ENCODE peak calls at places on chromosomes 12 and 14, in five cellular contexts. One of them, this sample, is unnamed.
A peak's percentile ranks its signal among the peaks of the same experiment; 100 is the strongest.

GRCh38 chr14:50064993-50065392 is 51.4 kb downstream of the VCPKMT start:
- DNase-seq in psoas muscle: no peak
- DNase-seq in naive thymus-derived CD4-positive, alpha-beta T cell: peak; percentile 44
- DNase-seq in CD8-positive, alpha-beta T cell: peak; percentile 47
- DNase-seq in heart right ventricle: peak; percentile 26
- DNase-seq in this sample: peak; percentile 45

GRCh38 chr12:94192506-94192905 is 44.1 kb downstream of the PLXNC1 start:
- DNase-seq in psoas muscle: no peak
- DNase-seq in naive thymus-derived CD4-positive, alpha-beta T cell: no peak
- DNase-seq in CD8-positive, alpha-beta T cell: no peak
- DNase-seq in heart right ventricle: no peak
- DNase-seq in this sample: no peak

GRCh38 chr14:59570122-59570521 is 6.5 kb downstream of the CCDC175 start:
- DNase-seq in psoas muscle: no peak
- DNase-seq in naive thymus-derived CD4-positive, alpha-beta T cell: no peak
- DNase-seq in CD8-positive, alpha-beta T cell: no peak
- DNase-seq in heart right ventricle: no peak
- DNase-seq in this sample: no peak

GRCh38 chr14:36067428-36068187 is 108.9 kb downstream of the PTCSC3 start:
- DNase-seq in psoas muscle: no peak
- DNase-seq in naive thymus-derived CD4-positive, alpha-beta T cell: no peak
- DNase-seq in CD8-positive, alpha-beta T cell: no peak
- DNase-seq in heart right ventricle: no peak
- DNase-seq in this sample: no peak

GRCh38 chr14:68683326-68683725 is 109.5 kb downstream of the ZFP36L1 start:
- DNase-seq in psoas muscle: no peak
- DNase-seq in naive thymus-derived CD4-positive, alpha-beta T cell: no peak
- DNase-seq in CD8-positive, alpha-beta T cell: no peak
- DNase-seq in heart right ventricle: no peak
- DNase-seq in this sample: no peak

GRCh38 chr14:95431199-95432145 is 85.0 kb downstream of the SYNE3 start:
- DNase-seq in psoas muscle: no peak
- DNase-seq in naive thymus-derived CD4-positive, alpha-beta T cell: peak; percentile 8
- DNase-seq in CD8-positive, alpha-beta T cell: no peak
- DNase-seq in heart right ventricle: no peak
- DNase-seq in this sample: no peak

GRCh38 chr14:103630364-103631108 is 1.5 kb downstream of the KLC1 start:
- DNase-seq in psoas muscle: no peak
- DNase-seq in naive thymus-derived CD4-positive, alpha-beta T cell: no peak
- DNase-seq in CD8-positive, alpha-beta T cell: no peak
- DNase-seq in heart right ventricle: no peak
- DNase-seq in this sample: no peak

GRCh38 chr14:29587046-29587445 is 340.6 kb downstream of the PRKD1 start:
- DNase-seq in psoas muscle: no peak
- DNase-seq in naive thymus-derived CD4-positive, alpha-beta T cell: no peak
- DNase-seq in CD8-positive, alpha-beta T cell: no peak
- DNase-seq in heart right ventricle: no peak
- DNase-seq in this sample: no peak

GRCh38 chr12:28180791-28181190 is 9.5 kb upstream of the CCDC91 start:
- DNase-seq in psoas muscle: no peak
- DNase-seq in naive thymus-derived CD4-positive, alpha-beta T cell: no peak
- DNase-seq in CD8-positive, alpha-beta T cell: no peak
- DNase-seq in heart right ventricle: no peak
- DNase-seq in this sample: no peak

GRCh38 chr12:57520008-57520726 is at the start of gene DDIT3:
- DNase-seq in psoas muscle: peak; percentile 100
- DNase-seq in naive thymus-derived CD4-positive, alpha-beta T cell: peak; percentile 98
- DNase-seq in CD8-positive, alpha-beta T cell: peak; percentile 100
- DNase-seq in heart right ventricle: peak; percentile 99
- DNase-seq in this sample: peak; percentile 99
- H3K4me1 ChIP-seq in psoas muscle: peaks cover 50% of the 10 kb centered on the region
- H3K4me1 ChIP-seq in naive thymus-derived CD4-positive, alpha-beta T cell: peaks cover 32% of the 10 kb centered on the region
- H3K4me1 ChIP-seq in CD8-positive, alpha-beta T cell: peaks cover 53% of the 10 kb centered on the region
- H3K4me1 ChIP-seq in heart right ventricle: peaks cover 25% of the 10 kb centered on the region
- H3K4me1 ChIP-seq in this sample: peaks cover 56% of the 10 kb centered on the region

DNA sequence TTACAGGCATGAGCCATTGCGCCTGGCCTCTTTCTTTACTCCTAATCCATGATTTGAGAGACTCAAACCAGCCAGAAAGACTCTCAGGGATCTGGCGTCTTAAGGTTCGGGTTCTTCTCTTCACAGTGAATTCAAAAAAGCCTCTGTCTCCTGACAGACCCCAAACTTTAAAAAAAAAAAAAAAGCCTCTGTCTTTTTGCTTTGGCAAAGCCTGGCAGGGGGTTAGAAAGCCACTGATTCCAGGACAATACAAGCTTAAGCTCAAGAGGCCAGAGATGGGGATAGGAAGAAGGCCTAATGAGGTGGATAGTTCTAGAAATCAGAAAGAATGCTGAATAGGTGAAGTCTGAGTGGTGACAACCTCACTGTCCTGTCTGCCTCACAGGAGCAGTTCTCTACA is 8.8 kb downstream of the NRIP2 start:
- DNase-seq in psoas muscle: no peak
- DNase-seq in naive thymus-derived CD4-positive, alpha-beta T cell: no peak
- DNase-seq in CD8-positive, alpha-beta T cell: no peak
- DNase-seq in heart right ventricle: no peak
- DNase-seq in this sample: no peak
- H3K36me3 ChIP-seq in psoas muscle: peaks cover 11% of the 10 kb centered on the region
- H3K36me3 ChIP-seq in naive thymus-derived CD4-positive, alpha-beta T cell: peaks cover 25% of the 10 kb centered on the region
- H3K36me3 ChIP-seq in CD8-positive, alpha-beta T cell: peaks cover 67% of the 10 kb centered on the region
- H3K36me3 ChIP-seq in heart right ventricle: peaks cover 98% of the 10 kb centered on the region
- H3K36me3 ChIP-seq in this sample: peaks cover 79% of the 10 kb centered on the region

GRCh38 chr12:121793501-121793835 is at the start of gene RHOF:
- DNase-seq in psoas muscle: no peak
- DNase-seq in naive thymus-derived CD4-positive, alpha-beta T cell: no peak
- DNase-seq in CD8-positive, alpha-beta T cell: no peak
- DNase-seq in heart right ventricle: no peak
- DNase-seq in this sample: no peak
- H3K4me1 ChIP-seq in psoas muscle: peaks cover 46% of the 10 kb centered on the region
- H3K4me1 ChIP-seq in naive thymus-derived CD4-positive, alpha-beta T cell: peaks cover 44% of the 10 kb centered on the region
- H3K4me1 ChIP-seq in CD8-positive, alpha-beta T cell: peaks cover 60% of the 10 kb centered on the region
- H3K4me1 ChIP-seq in heart right ventricle: peaks cover 36% of the 10 kb centered on the region
- H3K4me1 ChIP-seq in this sample: peaks cover 53% of the 10 kb centered on the region

DNA sequence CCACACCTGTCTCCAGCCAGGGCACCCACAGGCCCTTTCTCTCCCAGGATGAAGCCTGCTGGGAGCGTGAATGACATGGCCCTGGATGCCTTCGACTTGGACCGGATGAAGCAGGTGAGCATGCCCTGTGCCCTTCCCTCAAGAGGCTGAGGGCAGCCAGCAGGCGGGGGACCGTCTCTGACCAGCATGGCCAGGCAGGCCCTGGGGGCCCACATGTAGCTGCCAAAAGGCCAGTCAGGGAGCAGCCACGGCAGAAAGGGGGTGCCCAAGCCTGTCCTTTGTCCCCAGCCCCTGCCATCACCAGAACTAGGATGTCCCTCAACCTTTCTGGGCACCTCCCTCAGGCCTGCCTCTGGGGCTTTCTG is 18.3 kb downstream of the DEGS2 start:
- DNase-seq in psoas muscle: no peak
- DNase-seq in naive thymus-derived CD4-positive, alpha-beta T cell: no peak
- DNase-seq in CD8-positive, alpha-beta T cell: no peak
- DNase-seq in heart right ventricle: no peak
- DNase-seq in this sample: no peak
- H3K36me3 ChIP-seq in psoas muscle: no peaks in the 10 kb centered on the region
- H3K36me3 ChIP-seq in naive thymus-derived CD4-positive, alpha-beta T cell: peaks cover 30% of the 10 kb centered on the region
- H3K36me3 ChIP-seq in CD8-positive, alpha-beta T cell: peaks cover 70% of the 10 kb centered on the region
- H3K36me3 ChIP-seq in heart right ventricle: peaks cover 8% of the 10 kb centered on the region
- H3K36me3 ChIP-seq in this sample: no peaks in the 10 kb centered on the region

DNA sequence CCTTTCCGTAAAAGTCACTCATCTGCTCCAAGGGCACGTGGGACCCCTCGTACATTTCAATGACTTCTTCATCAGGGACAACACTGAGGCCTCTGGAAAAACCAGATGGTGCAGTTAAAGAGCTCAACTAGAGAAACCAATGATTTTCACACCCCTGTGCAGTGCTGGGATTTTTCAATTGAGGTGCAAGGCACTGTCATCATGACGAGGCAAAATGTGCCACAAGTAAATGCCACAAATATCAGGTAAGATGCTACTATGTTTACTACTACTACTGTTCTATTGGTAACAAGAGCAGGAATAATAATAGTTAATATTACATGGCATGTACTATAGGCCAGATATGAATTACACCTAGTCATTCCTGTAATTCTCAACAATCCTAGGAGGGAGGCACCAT is 42.4 kb downstream of the NT5DC3 start:
- DNase-seq in psoas muscle: no peak
- DNase-seq in naive thymus-derived CD4-positive, alpha-beta T cell: no peak
- DNase-seq in CD8-positive, alpha-beta T cell: no peak
- DNase-seq in heart right ventricle: no peak
- DNase-seq in this sample: no peak
- H3K4me1 ChIP-seq in psoas muscle: peaks cover 46% of the 10 kb centered on the region
- H3K4me1 ChIP-seq in naive thymus-derived CD4-positive, alpha-beta T cell: no peaks in the 10 kb centered on the region
- H3K4me1 ChIP-seq in CD8-positive, alpha-beta T cell: no peaks in the 10 kb centered on the region
- H3K4me1 ChIP-seq in heart right ventricle: peaks cover 2% of the 10 kb centered on the region
- H3K4me1 ChIP-seq in this sample: peaks cover 34% of the 10 kb centered on the region

DNA sequence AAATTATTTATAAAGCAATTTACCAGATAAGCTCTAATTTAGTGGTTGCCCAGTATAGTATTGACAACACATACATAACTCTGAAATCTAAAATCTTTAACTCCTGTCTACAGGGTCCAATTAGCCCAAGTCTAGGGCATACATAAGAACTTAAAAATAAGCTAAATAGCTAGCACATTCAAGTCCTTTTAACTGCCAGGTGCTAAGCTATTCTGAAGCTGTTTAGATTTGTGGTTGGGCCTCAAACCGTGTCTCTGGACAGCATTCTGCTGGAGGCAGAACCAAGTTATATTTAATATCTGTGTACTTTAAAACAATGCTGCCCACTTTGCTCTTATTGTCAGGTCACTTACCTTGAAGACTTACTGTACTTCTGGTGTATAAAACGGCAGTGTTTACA is 19.0 kb downstream of the RPS6KA5 start:
- DNase-seq in psoas muscle: no peak
- DNase-seq in naive thymus-derived CD4-positive, alpha-beta T cell: no peak
- DNase-seq in CD8-positive, alpha-beta T cell: no peak
- DNase-seq in heart right ventricle: no peak
- DNase-seq in this sample: no peak
- H3K36me3 ChIP-seq in psoas muscle: no peaks in the 10 kb centered on the region
- H3K36me3 ChIP-seq in naive thymus-derived CD4-positive, alpha-beta T cell: no peaks in the 10 kb centered on the region
- H3K36me3 ChIP-seq in CD8-positive, alpha-beta T cell: no peaks in the 10 kb centered on the region
- H3K36me3 ChIP-seq in heart right ventricle: no peaks in the 10 kb centered on the region
- H3K36me3 ChIP-seq in this sample: no peaks in the 10 kb centered on the region

DNA sequence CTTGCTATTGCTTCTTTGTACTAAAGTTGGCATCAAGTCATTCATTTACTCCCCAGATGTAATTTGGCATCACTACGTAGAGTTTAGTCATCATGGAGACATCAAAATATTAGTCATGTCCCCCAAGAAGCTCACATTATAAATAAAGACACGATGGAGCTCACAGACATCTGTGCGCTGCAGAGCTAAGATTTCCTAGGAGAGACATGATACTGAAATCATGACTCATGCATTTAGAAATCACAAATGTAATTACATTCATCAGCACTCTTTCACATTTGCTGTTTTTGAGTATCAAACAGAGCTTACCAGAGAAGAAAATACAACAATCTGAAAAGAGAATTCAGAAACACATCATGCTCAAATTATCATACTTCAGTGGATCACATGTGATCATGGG is 169.8 kb downstream of the LRIG3 start:
- DNase-seq in psoas muscle: no peak
- DNase-seq in naive thymus-derived CD4-positive, alpha-beta T cell: no peak
- DNase-seq in CD8-positive, alpha-beta T cell: no peak
- DNase-seq in heart right ventricle: no peak
- DNase-seq in this sample: no peak
- H3K4me1 ChIP-seq in psoas muscle: no peaks in the 10 kb centered on the region
- H3K4me1 ChIP-seq in naive thymus-derived CD4-positive, alpha-beta T cell: no peaks in the 10 kb centered on the region
- H3K4me1 ChIP-seq in CD8-positive, alpha-beta T cell: no peaks in the 10 kb centered on the region
- H3K4me1 ChIP-seq in heart right ventricle: no peaks in the 10 kb centered on the region
- H3K4me1 ChIP-seq in this sample: peaks cover 6% of the 10 kb centered on the region

DNA sequence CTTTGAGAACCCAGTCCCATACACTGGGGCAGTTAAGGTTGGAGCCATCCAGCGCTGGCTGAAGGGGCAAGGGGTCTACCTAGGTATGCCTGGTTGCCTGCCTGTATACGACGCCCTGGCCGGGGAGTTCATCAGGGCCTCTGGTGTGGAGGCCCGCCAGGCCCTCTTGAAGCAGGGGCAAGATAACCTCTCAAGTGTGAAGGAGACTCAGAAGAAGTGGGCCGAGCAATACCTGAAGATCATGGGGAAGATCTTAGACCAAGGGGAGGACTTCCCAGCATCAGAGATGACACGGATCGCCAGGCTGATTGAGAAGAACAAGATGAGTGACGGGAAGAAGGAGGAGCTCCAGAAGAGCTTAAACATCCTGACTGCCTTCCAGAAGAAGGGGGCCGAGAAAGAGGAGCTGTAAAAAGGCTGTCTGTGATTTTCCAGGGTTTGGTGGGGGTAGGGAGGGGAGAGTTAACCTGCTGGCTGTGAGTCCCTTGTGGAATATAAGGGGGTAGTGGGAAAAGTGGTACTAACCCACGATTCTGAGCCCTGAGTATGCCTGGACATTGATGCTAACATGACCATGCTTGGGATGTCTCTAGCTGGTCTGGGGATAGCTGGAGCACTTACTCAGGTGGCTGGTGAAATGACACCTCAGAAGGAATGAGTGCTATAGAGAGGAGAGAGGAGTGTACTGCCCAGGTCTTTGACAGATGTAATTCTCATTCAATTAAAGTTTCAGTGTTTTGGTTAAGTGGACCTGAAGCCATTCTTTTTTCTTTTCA is 9.2 kb downstream of the ERP29 start:
- DNase-seq in psoas muscle: no peak
- DNase-seq in naive thymus-derived CD4-positive, alpha-beta T cell: no peak
- DNase-seq in CD8-positive, alpha-beta T cell: no peak
- DNase-seq in heart right ventricle: no peak
- DNase-seq in this sample: no peak
- H3K36me3 ChIP-seq in psoas muscle: peaks cover 5% of the 10 kb centered on the region
- H3K36me3 ChIP-seq in naive thymus-derived CD4-positive, alpha-beta T cell: peaks cover 10% of the 10 kb centered on the region
- H3K36me3 ChIP-seq in CD8-positive, alpha-beta T cell: peaks cover 30% of the 10 kb centered on the region
- H3K36me3 ChIP-seq in heart right ventricle: peaks cover 74% of the 10 kb centered on the region
- H3K36me3 ChIP-seq in this sample: peaks cover 56% of the 10 kb centered on the region